ENCODE peak calls at places on chromosomes 2 and 18, in eight cellular contexts. One of them, this sample, is unnamed.

GRCh38 chr2:236671820-236672520 is 102.3 kb downstream of the ACKR3 start:
- DNase-seq in prostate gland: no peak
- DNase-seq in glutamatergic neuron: no peak
- DNase-seq in GM13976: no peak
- DNase-seq in progenitor cell of endocrine pancreas: peak; percentile 3
- DNase-seq in Peyer's patch: peak; percentile 15
- DNase-seq in type B pancreatic cell: no peak
- DNase-seq in heart right ventricle: no peak
- DNase-seq in this sample: peak; percentile 71

GRCh38 chr2:11296401-11296800 is 48.0 kb downstream of the ROCK2 start:
- DNase-seq in heart right ventricle: no peak
- DNase-seq in prostate gland: no peak
- DNase-seq in type B pancreatic cell: no peak
- DNase-seq in Peyer's patch: no peak
- DNase-seq in progenitor cell of endocrine pancreas: no peak
- DNase-seq in glutamatergic neuron: no peak
- DNase-seq in GM13976: no peak
- DNase-seq in this sample: no peak

GRCh38 chr18:59706499-59706898 is 9.3 kb upstream of the CCBE1 start:
- DNase-seq in progenitor cell of endocrine pancreas: no peak
- DNase-seq in prostate gland: no peak
- DNase-seq in heart right ventricle: no peak
- DNase-seq in type B pancreatic cell: no peak
- DNase-seq in glutamatergic neuron: no peak
- DNase-seq in GM13976: no peak
- DNase-seq in Peyer's patch: no peak
- DNase-seq in this sample: no peak

GRCh38 chr18:27353273-27353672 is 168.2 kb upstream of the CHST9 start:
- DNase-seq in progenitor cell of endocrine pancreas: no peak
- DNase-seq in Peyer's patch: no peak
- DNase-seq in GM13976: no peak
- DNase-seq in glutamatergic neuron: no peak
- DNase-seq in prostate gland: no peak
- DNase-seq in heart right ventricle: no peak
- DNase-seq in type B pancreatic cell: no peak
- DNase-seq in this sample: no peak

GRCh38 chr2:238912916-238913875 is 65.3 kb downstream of the TWIST2 start:
- DNase-seq in heart right ventricle: no peak
- DNase-seq in glutamatergic neuron: no peak
- DNase-seq in progenitor cell of endocrine pancreas: no peak
- DNase-seq in prostate gland: no peak
- DNase-seq in GM13976: no peak
- DNase-seq in Peyer's patch: peak; percentile 40
- DNase-seq in type B pancreatic cell: no peak
- DNase-seq in this sample: no peak

GRCh38 chr2:218186355-218186766 is 19.6 kb upstream of the CXCR1 start:
- DNase-seq in Peyer's patch: peak; percentile 89
- DNase-seq in type B pancreatic cell: no peak
- DNase-seq in heart right ventricle: peak; percentile 30
- DNase-seq in GM13976: peak; percentile 64
- DNase-seq in prostate gland: peak; percentile 55
- DNase-seq in progenitor cell of endocrine pancreas: peak; percentile 37
- DNase-seq in glutamatergic neuron: peak; percentile 62
- DNase-seq in this sample: no peak

GRCh38 chr2:86753606-86754005 is 33.5 kb downstream of the RMND5A start:
- DNase-seq in type B pancreatic cell: no peak
- DNase-seq in progenitor cell of endocrine pancreas: no peak
- DNase-seq in GM13976: no peak
- DNase-seq in Peyer's patch: no peak
- DNase-seq in prostate gland: no peak
- DNase-seq in glutamatergic neuron: no peak
- DNase-seq in heart right ventricle: no peak
- DNase-seq in this sample: no peak

GRCh38 chr2:239895669-239896068 is 129.5 kb downstream of the NDUFA10 start:
- DNase-seq in heart right ventricle: no peak
- DNase-seq in type B pancreatic cell: no peak
- DNase-seq in glutamatergic neuron: no peak
- DNase-seq in GM13976: no peak
- DNase-seq in progenitor cell of endocrine pancreas: no peak
- DNase-seq in Peyer's patch: no peak
- DNase-seq in prostate gland: no peak
- DNase-seq in this sample: no peak

GRCh38 chr2:96811916-96812315 is 4.2 kb upstream of the CNNM3 start:
- DNase-seq in glutamatergic neuron: peak; percentile 52
- DNase-seq in progenitor cell of endocrine pancreas: no peak
- DNase-seq in GM13976: no peak
- DNase-seq in heart right ventricle: peak; percentile 69
- DNase-seq in type B pancreatic cell: no peak
- DNase-seq in prostate gland: no peak
- DNase-seq in Peyer's patch: no peak
- DNase-seq in this sample: no peak

GRCh38 chr2:100246163-100247145 is 75.8 kb downstream of the LONRF2 start:
- DNase-seq in heart right ventricle: no peak
- DNase-seq in progenitor cell of endocrine pancreas: no peak
- DNase-seq in Peyer's patch: no peak
- DNase-seq in type B pancreatic cell: no peak
- DNase-seq in prostate gland: no peak
- DNase-seq in glutamatergic neuron: no peak
- DNase-seq in GM13976: no peak
- DNase-seq in this sample: no peak

GRCh38 chr2:234463626-234464290 is 33.1 kb downstream of the ARL4C start:
- DNase-seq in heart right ventricle: no peak
- DNase-seq in prostate gland: peak; percentile 70
- DNase-seq in progenitor cell of endocrine pancreas: no peak
- DNase-seq in Peyer's patch: peak; percentile 78
- DNase-seq in glutamatergic neuron: no peak
- DNase-seq in GM13976: no peak
- DNase-seq in type B pancreatic cell: no peak
- DNase-seq in this sample: no peak

GRCh38 chr18:43279015-43279758 is 1.9 kb upstream of the SYT4 start:
- DNase-seq in GM13976: no peak
- DNase-seq in Peyer's patch: no peak
- DNase-seq in progenitor cell of endocrine pancreas: no peak
- DNase-seq in type B pancreatic cell: no peak
- DNase-seq in glutamatergic neuron: no peak
- DNase-seq in prostate gland: no peak
- DNase-seq in heart right ventricle: no peak
- DNase-seq in this sample: no peak

GRCh38 chr2:181857471-181857870 is 34.1 kb upstream of the ITPRID2 start:
- DNase-seq in prostate gland: no peak
- DNase-seq in GM13976: no peak
- DNase-seq in heart right ventricle: no peak
- DNase-seq in glutamatergic neuron: no peak
- DNase-seq in Peyer's patch: no peak
- DNase-seq in progenitor cell of endocrine pancreas: no peak
- DNase-seq in type B pancreatic cell: no peak
- DNase-seq in this sample: no peak

GRCh38 chr2:160977376-160977775 is 182.9 kb upstream of the TANK start:
- DNase-seq in Peyer's patch: no peak
- DNase-seq in prostate gland: no peak
- DNase-seq in progenitor cell of endocrine pancreas: no peak
- DNase-seq in type B pancreatic cell: no peak
- DNase-seq in heart right ventricle: no peak
- DNase-seq in glutamatergic neuron: no peak
- DNase-seq in GM13976: no peak
- DNase-seq in this sample: no peak

GRCh38 chr2:121999273-121999672 is 243.8 kb downstream of the TSN start:
- DNase-seq in type B pancreatic cell: no peak
- DNase-seq in glutamatergic neuron: no peak
- DNase-seq in progenitor cell of endocrine pancreas: no peak
- DNase-seq in GM13976: no peak
- DNase-seq in Peyer's patch: no peak
- DNase-seq in prostate gland: peak; percentile 12
- DNase-seq in heart right ventricle: no peak
- DNase-seq in this sample: peak; percentile 42

GRCh38 chr18:48949606-48950535 is 894 bp downstream of the SMAD7 start:
- DNase-seq in heart right ventricle: peak; percentile 45
- DNase-seq in GM13976: peak; percentile 70
- DNase-seq in type B pancreatic cell: no peak
- DNase-seq in glutamatergic neuron: peak; percentile 75
- DNase-seq in Peyer's patch: peak; percentile 72
- DNase-seq in progenitor cell of endocrine pancreas: peak; percentile 44
- DNase-seq in prostate gland: no peak
- DNase-seq in this sample: no peak

GRCh38 chr2:38433607-38433975 is 56.5 kb upstream of the ATL2 start:
- DNase-seq in progenitor cell of endocrine pancreas: no peak
- DNase-seq in type B pancreatic cell: no peak
- DNase-seq in prostate gland: no peak
- DNase-seq in Peyer's patch: no peak
- DNase-seq in GM13976: no peak
- DNase-seq in heart right ventricle: no peak
- DNase-seq in glutamatergic neuron: no peak
- DNase-seq in this sample: no peak

DNA sequence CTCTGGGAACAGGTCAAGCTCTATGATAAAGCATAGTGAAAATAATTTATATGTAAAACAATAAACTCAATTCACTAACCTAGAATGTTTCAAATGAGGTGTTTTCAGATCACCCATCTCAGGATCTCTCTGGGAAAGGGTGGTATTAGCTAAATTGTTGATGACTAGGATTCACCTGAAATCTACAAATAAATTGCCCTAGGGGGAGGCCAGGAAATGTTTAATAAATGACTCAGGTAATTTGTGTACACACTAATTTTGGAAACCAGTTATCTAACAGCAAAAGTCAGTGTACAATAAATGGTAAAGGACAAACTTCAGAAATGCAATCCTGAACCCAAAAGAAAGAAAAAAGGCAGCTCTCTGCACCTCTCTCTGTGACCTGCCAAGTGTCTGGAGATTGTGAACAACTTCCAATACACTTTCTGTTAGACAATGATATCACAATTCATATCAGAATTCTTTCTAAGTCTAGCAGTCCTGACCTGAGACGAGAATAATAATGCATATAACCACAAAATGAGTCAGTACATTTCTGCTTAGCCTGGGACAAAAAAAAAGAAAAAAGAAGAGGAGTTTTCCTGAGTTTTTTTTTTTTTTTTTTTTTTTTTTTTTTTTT is 760.0 kb downstream of the EPHA4 start:
- DNase-seq in glutamatergic neuron: no peak
- DNase-seq in progenitor cell of endocrine pancreas: no peak
- DNase-seq in prostate gland: no peak
- DNase-seq in GM13976: no peak
- DNase-seq in Peyer's patch: no peak
- DNase-seq in heart right ventricle: no peak
- DNase-seq in type B pancreatic cell: no peak
- DNase-seq in this sample: no peak
- TF ChIP-seq CTCF in glutamatergic neuron: no peak
- TF ChIP-seq CTCF in progenitor cell of endocrine pancreas: no peak
- TF ChIP-seq CTCF in prostate gland: no peak
- TF ChIP-seq CTCF in GM13976: no peak
- TF ChIP-seq CTCF in Peyer's patch: no peak
- TF ChIP-seq CTCF in heart right ventricle: no peak
- TF ChIP-seq CTCF in type B pancreatic cell: no peak
- TF ChIP-seq CTCF in this sample: no peak

GRCh38 chr2:189439342-189439741 is 1.9 kb upstream of the WDR75 start:
- DNase-seq in progenitor cell of endocrine pancreas: no peak
- DNase-seq in glutamatergic neuron: no peak
- DNase-seq in Peyer's patch: no peak
- DNase-seq in heart right ventricle: no peak
- DNase-seq in GM13976: no peak
- DNase-seq in prostate gland: no peak
- DNase-seq in type B pancreatic cell: no peak
- DNase-seq in this sample: no peak
- TF ChIP-seq CTCF in progenitor cell of endocrine pancreas: peak; percentile 39
- TF ChIP-seq CTCF in glutamatergic neuron: peak; percentile 32
- TF ChIP-seq CTCF in Peyer's patch: peak; percentile 9
- TF ChIP-seq CTCF in heart right ventricle: no peak
- TF ChIP-seq CTCF in GM13976: no peak
- TF ChIP-seq CTCF in prostate gland: no peak
- TF ChIP-seq CTCF in type B pancreatic cell: peak; percentile 59
- TF ChIP-seq CTCF in this sample: no peak

DNA sequence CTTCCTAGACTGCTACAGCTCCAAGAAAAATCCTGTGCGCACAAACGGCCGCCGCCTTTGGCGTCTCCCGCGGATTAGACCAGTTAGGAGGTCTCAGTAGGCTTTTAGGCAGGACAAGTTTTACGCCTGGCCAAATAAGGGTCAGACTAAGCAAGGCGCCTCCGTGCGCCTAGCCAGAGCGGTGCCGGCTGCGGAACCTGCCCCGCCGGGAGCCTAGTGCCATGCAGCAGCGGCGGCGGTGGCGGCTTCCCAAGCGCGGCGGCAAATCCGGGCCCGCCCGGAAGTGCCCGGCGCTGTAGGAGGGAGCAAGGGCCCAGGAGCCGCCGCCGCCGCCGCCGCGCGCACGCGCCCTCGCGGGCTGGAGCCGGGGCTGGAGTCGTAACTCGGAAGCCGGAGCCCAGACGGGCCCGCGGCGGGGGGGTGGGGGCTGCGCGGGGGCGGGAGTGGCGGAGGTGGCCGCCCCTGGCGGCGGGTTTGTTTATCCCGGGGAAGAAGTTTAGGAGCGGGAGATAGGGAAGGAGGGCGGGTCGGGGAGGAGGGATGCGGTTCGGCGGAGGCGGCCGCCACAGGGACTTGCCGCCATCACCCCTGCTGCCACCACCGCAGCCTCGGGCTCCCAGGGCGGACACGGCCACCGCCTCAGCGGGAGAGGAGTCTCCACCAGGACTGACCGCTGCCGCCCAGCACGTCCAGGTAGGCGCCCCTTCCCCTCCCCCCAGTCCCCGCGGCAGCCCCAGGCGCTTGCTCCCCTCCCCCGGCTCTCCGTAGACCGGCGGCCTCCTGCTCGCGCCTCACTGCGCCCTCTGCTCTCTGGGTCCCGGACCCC is at the start of gene SPOPL:
- DNase-seq in heart right ventricle: peak; percentile 95
- DNase-seq in prostate gland: peak; percentile 94
- DNase-seq in progenitor cell of endocrine pancreas: peak; percentile 93
- DNase-seq in type B pancreatic cell: peak; percentile 92
- DNase-seq in glutamatergic neuron: peak; percentile 94
- DNase-seq in GM13976: peak; percentile 93
- DNase-seq in Peyer's patch: peak; percentile 96
- DNase-seq in this sample: peak; percentile 98
- TF ChIP-seq CTCF in heart right ventricle: peak; percentile 39
- TF ChIP-seq CTCF in prostate gland: peak; percentile 32
- TF ChIP-seq CTCF in progenitor cell of endocrine pancreas: peak; percentile 50
- TF ChIP-seq CTCF in type B pancreatic cell: peak; percentile 64
- TF ChIP-seq CTCF in glutamatergic neuron: peak; percentile 53
- TF ChIP-seq CTCF in GM13976: no peak
- TF ChIP-seq CTCF in Peyer's patch: peak; percentile 31
- TF ChIP-seq CTCF in this sample: peak; percentile 46

DNA sequence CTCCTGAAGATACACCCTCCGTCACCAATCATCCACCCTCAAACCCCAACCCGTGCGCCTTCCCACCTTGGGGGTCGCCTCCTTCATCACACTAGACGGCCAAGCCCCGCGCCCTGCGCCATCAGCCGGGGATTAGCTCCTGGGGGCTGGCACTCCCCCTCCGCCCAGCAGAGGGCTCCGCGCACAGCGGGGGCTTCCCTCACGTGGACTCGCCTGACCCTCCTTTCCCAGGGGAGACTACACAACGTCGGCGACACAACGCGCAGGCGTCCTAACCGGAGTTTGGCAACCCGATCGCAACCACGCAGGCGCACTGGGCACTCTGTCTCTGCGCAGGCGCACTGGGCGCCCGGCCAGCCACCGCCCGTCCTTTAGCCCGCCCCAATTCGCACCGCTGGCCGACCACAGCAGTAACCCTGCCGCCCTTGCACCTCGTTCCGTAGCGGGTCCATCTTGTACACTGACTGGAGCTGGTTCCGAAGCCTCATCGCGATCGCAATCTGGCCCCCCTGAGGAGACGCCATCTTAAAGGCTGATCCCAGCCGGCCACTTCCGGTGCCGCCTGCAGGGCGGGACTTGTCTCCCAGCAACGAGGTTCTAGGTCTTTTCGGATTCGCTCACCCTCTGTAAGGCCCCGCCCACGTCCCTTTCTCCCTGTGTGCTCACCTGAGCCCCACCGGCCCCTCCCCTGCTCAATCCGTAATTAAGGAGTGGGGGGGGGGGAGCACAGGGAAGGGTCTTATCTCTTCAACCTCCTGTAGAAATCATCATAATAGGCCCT is at the start of gene PCGF1:
- DNase-seq in GM13976: peak; percentile 97
- DNase-seq in glutamatergic neuron: peak; percentile 97
- DNase-seq in Peyer's patch: peak; percentile 100
- DNase-seq in type B pancreatic cell: peak; percentile 96
- DNase-seq in progenitor cell of endocrine pancreas: peak; percentile 94
- DNase-seq in prostate gland: peak; percentile 99
- DNase-seq in heart right ventricle: peak; percentile 99
- DNase-seq in this sample: peak; percentile 98
- TF ChIP-seq CTCF in GM13976: peak; percentile 51
- TF ChIP-seq CTCF in glutamatergic neuron: peak; percentile 60
- TF ChIP-seq CTCF in Peyer's patch: peak; percentile 30
- TF ChIP-seq CTCF in type B pancreatic cell: peak; percentile 75
- TF ChIP-seq CTCF in progenitor cell of endocrine pancreas: peak; percentile 65
- TF ChIP-seq CTCF in prostate gland: no peak
- TF ChIP-seq CTCF in heart right ventricle: peak; percentile 43
- TF ChIP-seq CTCF in this sample: peak; percentile 49

This sample was measured in osteocyte.